ENCODE peak calls at places on chromosome 2, in six cellular contexts. Z is HepG2, C is sigmoid colon, G is HCT116, J is stomach, B is HL-60. I is an unnamed sample.

GRCh38 chr2:203650860-203651613 is 55.4 kb upstream of the CD28 start:
- DNase-seq in Z (peak), C (peak), G (peak), J (peak), B (peak), I (no peak)

GRCh38 chr2:54228945-54229344 is 27.1 kb downstream of the TSPYL6 start:
- DNase-seq in Z (no peak), C (peak), G (no peak), J (peak), B (no peak), I (no peak)

GRCh38 chr2:101132202-101132601 is 19.0 kb downstream of the TBC1D8 start:
- DNase-seq in Z (no peak), C (no peak), G (no peak), J (no peak), B (no peak), I (no peak)

GRCh38 chr2:72141032-72141645 is 6.5 kb downstream of the CYP26B1 start:
- DNase-seq in Z (no peak), C (no peak), G (no peak), J (no peak), B (no peak), I (no peak)

GRCh38 chr2:48870503-48870902 is 115.0 kb upstream of the LHCGR start:
- DNase-seq in Z (no peak), C (no peak), G (no peak), J (no peak), B (no peak), I (no peak)

GRCh38 chr2:58428286-58428552 is 187.1 kb upstream of the FANCL start:
- DNase-seq in Z (no peak), C (no peak), G (no peak), J (no peak), B (no peak), I (no peak)

GRCh38 chr2:43326116-43326825 is 99.9 kb upstream of the ZFP36L2 start:
- DNase-seq in Z (peak), C (no peak), G (no peak), J (no peak), B (peak), I (no peak)

GRCh38 chr2:166351319-166351718 is 24.4 kb downstream of the SCN9A start:
- DNase-seq in Z (no peak), C (no peak), G (no peak), J (no peak), B (no peak), I (no peak)

GRCh38 chr2:63344575-63345284 is 243.5 kb downstream of the WDPCP start:
- DNase-seq in Z (no peak), C (no peak), G (no peak), J (no peak), B (no peak), I (no peak)

GRCh38 chr2:198134287-198134955 is 330.0 kb downstream of the PLCL1 start:
- DNase-seq in Z (no peak), C (no peak), G (no peak), J (no peak), B (no peak), I (no peak)

GRCh38 chr2:32947484-32948143 is 861 bp downstream of the LTBP1 start:
- DNase-seq in Z (no peak), C (peak), G (no peak), J (peak), B (peak), I (no peak)

GRCh38 chr2:107597507-107597906 is 229.2 kb upstream of the RGPD4 start:
- DNase-seq in Z (no peak), C (no peak), G (no peak), J (no peak), B (no peak), I (no peak)

GRCh38 chr2:108904680-108905079 is 84.3 kb downstream of the EDAR start:
- DNase-seq in Z (no peak), C (no peak), G (no peak), J (no peak), B (no peak), I (no peak)

GRCh38 chr2:2901384-2902345 is 476.0 kb downstream of the EIPR1 start:
- DNase-seq in Z (peak), C (no peak), G (no peak), J (no peak), B (no peak), I (no peak)

GRCh38 chr2:70143314-70144150 is 47.3 kb downstream of the C2orf42 start:
- DNase-seq in Z (peak), C (peak), G (peak), J (peak), B (peak), I (peak)
- TF ChIP-seq POLR2AphosphoS5 in Z (peak), C (peak), G (peak), J (peak), B (peak), I (peak)

DNA sequence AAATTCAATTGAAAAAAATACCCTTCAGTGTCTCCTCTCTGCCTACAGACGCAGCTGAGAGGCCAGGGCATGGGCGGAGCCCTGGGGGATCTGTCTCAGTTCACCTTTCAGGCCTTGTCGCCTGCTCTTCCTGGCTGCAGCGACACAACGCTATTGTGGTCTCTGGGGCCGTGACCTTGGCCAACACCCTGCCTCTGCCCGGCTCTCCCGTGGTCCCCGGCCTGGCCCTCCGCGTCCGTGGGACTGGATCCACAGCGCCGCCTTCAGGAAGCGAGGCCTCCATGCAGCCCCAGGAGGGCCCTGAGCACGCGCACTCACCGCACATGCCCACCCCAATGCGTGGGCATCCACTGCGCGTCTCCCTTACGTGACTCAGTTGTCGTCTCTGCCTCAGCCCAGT is 81.1 kb downstream of the MRPS9 start:
- DNase-seq in Z (no peak), C (no peak), G (no peak), J (no peak), B (no peak), I (no peak)
- TF ChIP-seq CTCF in Z (peak), C (no peak), G (no peak), J (no peak), B (no peak), I (no peak)

GRCh38 chr2:145760781-145761649 is 1241.1 kb upstream of the ZEB2 start:
- DNase-seq in Z (peak), C (no peak), G (no peak), J (no peak), B (no peak), I (no peak)
- TF ChIP-seq POLR2AphosphoS5 in Z (no peak), C (no peak), G (no peak), J (peak), B (no peak), I (no peak)

GRCh38 chr2:235747001-235747867 is 253.4 kb downstream of the AGAP1 start:
- DNase-seq in Z (no peak), C (no peak), G (no peak), J (no peak), B (no peak), I (no peak)

GRCh38 chr2:235745597-235745996 is 251.8 kb downstream of the AGAP1 start:
- DNase-seq in Z (no peak), C (no peak), G (no peak), J (no peak), B (no peak), I (no peak)

GRCh38 chr2:235744161-235744560 is 250.3 kb downstream of the AGAP1 start:
- DNase-seq in Z (no peak), C (no peak), G (no peak), J (no peak), B (no peak), I (no peak)

GRCh38 chr2:235747868-235748144 is 254.0 kb downstream of the AGAP1 start:
- DNase-seq in Z (no peak), C (no peak), G (no peak), J (no peak), B (no peak), I (peak)

GRCh38 chr2:235746257-235746934 is 252.6 kb downstream of the AGAP1 start:
- DNase-seq in Z (peak), C (peak), G (peak), J (peak), B (peak), I (no peak)
- TF ChIP-seq CTCF in Z (peak), C (peak), G (peak), J (peak), B (peak), I (peak)

GRCh38 chr2:26685312-26685711 is 7.2 kb upstream of the KCNK3 start:
- DNase-seq in Z (no peak), C (peak), G (no peak), J (no peak), B (no peak), I (no peak)
- TF ChIP-seq POLR2AphosphoS5 in Z (no peak), C (no peak), G (no peak), J (no peak), B (no peak), I (no peak)

DNA sequence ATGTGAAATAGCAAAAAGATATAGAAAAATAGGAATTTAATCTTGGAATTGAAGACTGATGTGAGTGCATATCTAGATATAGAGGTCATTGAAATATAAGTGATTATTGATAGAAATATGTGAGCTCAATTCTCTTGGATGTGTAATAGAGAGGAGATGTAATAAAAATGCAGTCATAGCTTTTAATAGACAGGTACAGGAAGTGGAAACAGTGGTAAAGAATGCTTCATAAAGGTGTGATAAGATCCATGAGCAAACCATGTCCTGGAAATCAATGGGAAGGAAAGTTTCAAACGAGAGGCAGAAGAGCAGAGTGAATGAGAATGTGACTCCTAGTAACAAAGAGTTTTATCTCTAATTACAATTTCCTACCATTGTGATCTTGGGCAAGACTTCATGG is 634.7 kb upstream of the ZNF804A start:
- DNase-seq in Z (no peak), C (no peak), G (no peak), J (no peak), B (no peak), I (no peak)
- TF ChIP-seq CTCF in Z (no peak), C (no peak), G (no peak), J (no peak), B (no peak), I (no peak)

DNA sequence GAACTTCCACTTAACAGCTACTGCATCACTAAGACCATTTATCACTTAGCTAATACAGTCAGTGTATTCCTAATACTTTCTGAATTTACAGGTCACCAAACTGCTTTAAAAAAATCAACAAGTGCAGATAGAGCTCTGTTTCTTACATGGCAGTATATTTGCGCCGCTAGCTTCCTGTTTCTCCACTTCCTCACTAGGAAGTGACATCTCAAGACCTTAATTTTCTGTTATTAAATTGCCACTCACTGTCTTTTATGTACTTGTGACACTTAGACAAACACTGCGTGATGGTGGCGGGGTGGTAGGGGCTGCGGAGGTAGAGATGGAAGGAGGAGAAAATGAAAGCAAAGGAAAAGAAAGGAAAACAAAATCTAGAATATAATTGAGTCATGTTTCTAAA is 53.7 kb upstream of the CRIM1 start:
- DNase-seq in Z (no peak), C (no peak), G (no peak), J (no peak), B (peak), I (no peak)
- TF ChIP-seq POLR2AphosphoS5 in Z (no peak), C (no peak), G (no peak), J (no peak), B (no peak), I (no peak)

GRCh38 chr2:66509326-66509811 is 74.4 kb downstream of the MEIS1 start:
- DNase-seq in Z (no peak), C (no peak), G (no peak), J (no peak), B (no peak), I (no peak)

GRCh38 chr2:66512626-66513025 is 77.7 kb downstream of the MEIS1 start:
- DNase-seq in Z (no peak), C (no peak), G (no peak), J (no peak), B (no peak), I (no peak)

GRCh38 chr2:66506265-66506664 is 71.3 kb downstream of the MEIS1 start:
- DNase-seq in Z (no peak), C (no peak), G (no peak), J (no peak), B (no peak), I (no peak)

GRCh38 chr2:66507673-66508127 is 72.8 kb downstream of the MEIS1 start:
- DNase-seq in Z (no peak), C (no peak), G (no peak), J (no peak), B (no peak), I (no peak)

GRCh38 chr2:66508358-66509071 is 73.6 kb downstream of the MEIS1 start:
- DNase-seq in Z (no peak), C (no peak), G (no peak), J (no peak), B (no peak), I (no peak)
- TF ChIP-seq CTCF in Z (no peak), C (no peak), G (no peak), J (no peak), B (no peak), I (no peak)

GRCh38 chr2:174245065-174245464 is 3.3 kb downstream of the OLA1 start:
- DNase-seq in Z (no peak), C (no peak), G (no peak), J (no peak), B (no peak), I (no peak)

GRCh38 chr2:174246944-174247381 is 1.4 kb downstream of the OLA1 start:
- DNase-seq in Z (peak), C (no peak), G (no peak), J (peak), B (no peak), I (no peak)

GRCh38 chr2:174248998-174249592 is 763 bp upstream of the OLA1 start:
- DNase-seq in Z (no peak), C (no peak), G (no peak), J (no peak), B (no peak), I (no peak)

GRCh38 chr2:174247474-174248186 is 702 bp downstream of the OLA1 start:
- DNase-seq in Z (peak), C (peak), G (no peak), J (peak), B (peak), I (no peak)

DNA sequence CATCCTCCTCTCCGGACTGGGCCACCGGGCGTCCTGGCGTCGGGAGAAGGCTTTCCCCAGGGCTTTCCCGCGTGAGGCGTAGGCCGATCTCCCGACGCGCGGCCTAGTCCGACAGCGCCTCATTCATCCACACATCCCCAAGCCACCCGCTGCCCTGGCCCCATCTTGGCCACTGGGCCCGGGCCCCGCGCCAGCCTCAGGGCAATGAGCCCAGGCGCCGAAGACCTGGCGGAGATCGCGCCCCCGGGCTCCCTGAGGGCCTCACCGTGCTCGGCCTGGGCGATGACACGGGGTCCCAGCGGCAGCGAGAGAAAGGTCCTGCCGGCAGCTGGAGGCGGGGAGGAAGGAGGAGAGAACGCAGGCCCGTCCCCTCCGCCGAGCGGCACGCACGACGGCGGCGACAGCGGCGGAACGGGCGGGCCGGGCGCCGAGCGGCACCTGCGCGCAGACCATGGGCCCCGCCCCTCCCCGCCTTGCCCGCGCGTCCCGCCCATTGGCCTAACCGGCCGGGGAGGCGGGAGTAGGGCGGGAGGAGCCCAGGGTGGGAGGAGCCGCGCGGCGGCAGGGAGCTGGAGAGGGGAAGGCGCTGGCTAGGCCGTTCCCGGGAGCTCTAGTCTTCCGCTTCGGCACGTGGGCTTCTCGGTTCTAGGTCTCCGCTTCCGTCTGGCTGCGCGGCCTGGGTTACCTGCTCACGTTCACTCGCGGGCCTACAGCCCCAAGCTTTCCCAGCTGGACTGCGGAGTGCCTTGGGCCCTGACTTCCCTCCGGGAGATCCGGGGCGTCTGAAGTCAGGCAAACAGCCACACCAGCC is at the start of gene OLA1:
- DNase-seq in Z (peak), C (peak), G (peak), J (peak), B (peak), I (peak)
- TF ChIP-seq POLR2AphosphoS5 in Z (peak), C (peak), G (peak), J (peak), B (peak), I (peak)

I was measured in breast epithelium.